ENCODE peak calls at places on chromosomes 2 and 18, in nine cellular contexts. W, V, U, E, H, F, M, B and D are unnamed samples. For H3K4me1, the result is how much of the 10 kb centered on the place peaks cover.

GRCh38 chr18:48295586-48296311 is 113.4 kb downstream of the ZBTB7C start:
- DNase-seq in W (no peak), V (no peak), U (no peak), E (peak), H (no peak), F (no peak), M (no peak), B (no peak), D (no peak)

GRCh38 chr2:70627499-70627898 is 73.9 kb upstream of the TGFA start:
- DNase-seq in W (no peak), V (no peak), U (no peak), E (no peak), H (no peak), F (no peak), M (no peak), B (peak), D (no peak)

GRCh38 chr2:8447610-8448221 is 234.1 kb upstream of the ID2 start:
- DNase-seq in W (no peak), V (no peak), U (no peak), E (no peak), H (peak), F (peak), M (no peak), B (no peak), D (no peak)

GRCh38 chr2:175293776-175294175 is 112.3 kb upstream of the ATP5MC3 start:
- DNase-seq in W (no peak), V (no peak), U (no peak), E (no peak), H (no peak), F (peak), M (no peak), B (peak), D (no peak)

GRCh38 chr18:58257461-58257860 is 213.4 kb downstream of the NEDD4L start:
- DNase-seq in W (no peak), V (no peak), U (no peak), E (no peak), H (no peak), F (no peak), M (peak), B (no peak), D (no peak)

GRCh38 chr18:57970356-57971095 is 73.5 kb upstream of the NEDD4L start:
- DNase-seq in W (no peak), V (no peak), U (no peak), E (peak), H (no peak), F (peak), M (peak), B (no peak), D (no peak)

GRCh38 chr2:144326845-144327244 is 193.1 kb downstream of the ZEB2 start:
- DNase-seq in W (no peak), V (no peak), U (no peak), E (no peak), H (no peak), F (no peak), M (no peak), B (no peak), D (no peak)

GRCh38 chr18:23926590-23926989 is 88.0 kb upstream of the TTC39C start:
- DNase-seq in W (no peak), V (no peak), U (no peak), E (no peak), H (no peak), F (no peak), M (no peak), B (no peak), D (no peak)

GRCh38 chr2:67159929-67160328 is 237.2 kb upstream of the ETAA1 start:
- DNase-seq in W (no peak), V (no peak), U (no peak), E (no peak), H (no peak), F (no peak), M (no peak), B (peak), D (no peak)

GRCh38 chr2:84906108-84906899 is 848 bp downstream of the TMSB10 start:
- DNase-seq in W (no peak), V (peak), U (peak), E (no peak), H (no peak), F (no peak), M (peak), B (peak), D (no peak)

GRCh38 chr2:110655701-110656100 is 22.2 kb downstream of the BUB1 start:
- DNase-seq in W (no peak), V (no peak), U (no peak), E (no peak), H (no peak), F (no peak), M (no peak), B (no peak), D (no peak)

DNA sequence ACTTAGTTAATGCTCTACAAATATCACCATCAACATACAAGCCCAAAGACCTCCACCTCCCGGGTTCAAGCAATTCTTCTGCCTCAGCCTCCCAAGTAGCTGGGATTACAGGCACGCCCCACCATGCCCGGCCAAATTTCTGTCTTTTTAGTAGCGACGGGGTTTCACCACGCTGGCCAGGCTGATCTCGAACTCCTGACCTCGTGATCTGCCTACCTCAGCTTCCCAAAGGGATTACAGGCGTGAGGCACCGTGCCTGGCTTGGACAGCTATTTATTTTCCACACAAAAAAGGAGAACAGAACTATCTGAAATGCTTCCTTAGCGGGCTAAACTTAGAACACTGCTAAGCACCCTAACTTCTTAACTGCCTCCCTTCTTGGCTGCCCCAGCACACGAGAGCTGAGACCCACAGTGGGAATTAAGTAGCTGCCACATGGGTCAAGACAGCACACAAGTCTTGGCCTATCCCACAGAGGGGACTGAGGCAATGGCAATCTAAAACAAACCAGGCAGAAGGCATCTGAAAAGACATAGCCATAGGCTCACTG is 24.8 kb downstream of the CYTIP start:
- DNase-seq in W (no peak), V (no peak), U (no peak), E (no peak), H (no peak), F (no peak), M (no peak), B (no peak), D (no peak)
- TF ChIP-seq POLR2AphosphoS5 in W (peak), V (no peak), U (no peak), E (no peak), H (no peak), F (no peak), M (no peak), B (no peak), D (no peak)

GRCh38 chr18:36757081-36757480 is 71.7 kb downstream of the TPGS2 start:
- DNase-seq in W (no peak), V (no peak), U (no peak), E (peak), H (peak), F (peak), M (peak), B (peak), D (peak)
- TF ChIP-seq CTCF in W (peak), V (peak), U (peak), E (peak), H (peak), F (peak), M (peak), B (peak), D (peak)

GRCh38 chr2:218002103-218002502 is 692 bp downstream of the TNS1 start:
- DNase-seq in W (no peak), V (no peak), U (no peak), E (no peak), H (no peak), F (no peak), M (no peak), B (no peak), D (no peak)

GRCh38 chr2:218003994-218004419 is 1.2 kb upstream of the TNS1 start:
- DNase-seq in W (no peak), V (peak), U (peak), E (no peak), H (no peak), F (no peak), M (no peak), B (no peak), D (peak)

GRCh38 chr2:218005028-218005427 is 2.2 kb upstream of the TNS1 start:
- DNase-seq in W (no peak), V (no peak), U (no peak), E (no peak), H (no peak), F (no peak), M (no peak), B (no peak), D (no peak)

GRCh38 chr2:218002792-218003191 is at the start of gene TNS1:
- DNase-seq in W (no peak), V (no peak), U (no peak), E (peak), H (no peak), F (no peak), M (no peak), B (no peak), D (no peak)

DNA sequence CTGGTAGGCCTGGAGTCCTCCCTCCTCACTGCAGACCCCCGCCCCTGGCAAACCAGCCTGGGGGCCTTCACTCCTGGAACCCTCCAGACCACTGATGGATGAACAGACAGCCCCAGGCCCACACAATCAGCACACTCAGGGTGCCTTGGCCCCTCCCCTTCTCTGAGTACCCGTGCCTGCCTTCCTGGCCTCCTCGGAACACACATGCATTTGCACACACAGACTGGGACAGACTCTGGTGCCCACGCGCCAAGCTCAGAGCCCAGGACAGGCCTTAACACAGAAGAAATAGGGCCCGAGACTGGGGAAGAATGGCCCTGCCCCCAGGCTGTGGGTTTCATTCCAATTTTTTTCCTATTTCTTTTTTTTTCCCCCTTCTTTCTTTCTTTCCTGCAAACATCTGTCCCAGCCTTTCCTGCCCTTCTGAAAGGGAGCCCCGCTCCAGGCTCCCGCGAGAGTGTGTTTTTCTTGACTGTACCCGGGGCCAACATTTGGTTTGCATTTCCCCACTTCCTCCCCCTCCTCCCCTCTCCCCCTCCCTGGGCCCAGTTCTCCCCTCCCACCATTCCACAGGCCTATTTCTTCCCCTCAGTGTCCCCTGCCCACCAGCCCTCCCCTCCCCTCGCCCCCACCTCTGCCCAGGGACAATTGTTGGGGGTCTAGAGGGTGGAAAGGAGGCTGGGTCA is 613 bp upstream of the TNS1 start:
- DNase-seq in W (no peak), V (peak), U (no peak), E (no peak), H (no peak), F (no peak), M (no peak), B (no peak), D (no peak)
- H3K4me1 ChIP-seq in W (under half), V (under half), U (under half), E (under half), H (under half), F (under half), M (under half), B (under half), D (under half)

GRCh38 chr2:191631754-191632153 is 46.2 kb upstream of the NABP1 start:
- DNase-seq in W (no peak), V (peak), U (no peak), E (no peak), H (no peak), F (no peak), M (peak), B (no peak), D (peak)
- TF ChIP-seq POLR2AphosphoS5 in W (no peak), V (no peak), U (no peak), E (no peak), H (no peak), F (no peak), M (no peak), B (no peak), D (no peak)

GRCh38 chr2:154837035-154837434 is 138.5 kb downstream of the KCNJ3 start:
- DNase-seq in W (no peak), V (no peak), U (no peak), E (no peak), H (no peak), F (no peak), M (no peak), B (no peak), D (no peak)
- TF ChIP-seq CTCF in W (no peak), V (no peak), U (no peak), E (no peak), H (no peak), F (no peak), M (no peak), B (no peak), D (no peak)

GRCh38 chr2:240564571-240565266 is 3.6 kb upstream of the RNPEPL1 start:
- DNase-seq in W (no peak), V (peak), U (no peak), E (no peak), H (no peak), F (no peak), M (no peak), B (no peak), D (no peak)

GRCh38 chr2:240565267-240566202 is 2.7 kb upstream of the RNPEPL1 start:
- DNase-seq in W (peak), V (peak), U (peak), E (no peak), H (no peak), F (peak), M (peak), B (peak), D (peak)

GRCh38 chr2:240567137-240567871 is 980 bp upstream of the RNPEPL1 start:
- DNase-seq in W (no peak), V (peak), U (peak), E (no peak), H (no peak), F (no peak), M (no peak), B (peak), D (no peak)

GRCh38 chr2:240567872-240568677 is at the start of gene RNPEPL1:
- DNase-seq in W (no peak), V (peak), U (peak), E (peak), H (no peak), F (no peak), M (peak), B (peak), D (no peak)

DNA sequence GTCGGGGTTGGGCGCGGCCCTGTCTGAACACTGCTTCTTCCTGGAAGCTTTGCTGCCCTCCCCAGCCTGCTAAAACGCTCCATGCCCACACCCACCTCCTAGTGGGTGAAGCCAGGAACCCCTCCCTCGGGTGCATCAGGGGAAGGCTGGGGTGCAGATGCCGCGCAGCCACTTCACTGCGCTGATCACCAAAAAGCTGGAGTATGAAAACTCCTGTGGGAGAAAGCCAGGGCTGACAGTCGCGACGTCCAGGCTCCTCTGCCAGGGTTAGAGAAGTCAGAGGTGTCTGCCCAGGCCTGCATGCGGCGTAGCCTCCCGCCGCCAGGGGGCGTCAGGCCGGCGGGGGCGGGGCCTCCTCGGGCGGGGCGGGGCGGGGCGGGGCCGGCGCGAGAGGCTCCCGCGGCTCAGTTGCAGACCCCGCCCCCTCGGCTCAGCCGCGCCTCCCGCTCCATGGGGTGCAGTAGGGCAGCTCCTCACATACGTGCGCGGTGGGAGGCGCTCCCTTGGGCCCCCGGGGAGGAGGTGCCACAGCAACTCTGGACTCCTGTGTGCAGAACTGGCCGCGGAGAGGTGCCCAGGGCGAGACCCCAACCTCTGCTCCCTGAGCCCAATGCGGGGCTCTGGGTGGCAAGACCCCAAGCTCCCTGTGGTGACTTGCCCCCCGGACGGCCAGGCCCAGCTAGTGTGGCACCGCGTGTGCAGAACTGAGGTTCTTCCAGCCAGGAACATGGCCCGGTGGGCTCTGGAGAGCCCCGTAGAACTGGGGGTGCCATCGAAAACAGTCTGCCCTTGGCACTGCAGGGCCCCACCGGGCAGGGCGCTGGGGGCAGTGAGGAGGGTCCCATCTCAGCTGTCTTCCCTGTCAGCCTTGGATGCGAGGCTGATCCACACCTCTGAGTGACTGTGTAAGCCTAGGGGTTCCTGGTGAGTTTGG is 1.8 kb upstream of the RNPEPL1 start:
- DNase-seq in W (peak), V (peak), U (peak), E (peak), H (no peak), F (peak), M (peak), B (peak), D (peak)
- H3K4me1 ChIP-seq in W (half or more), V (under half), U (half or more), E (under half), H (under half), F (half or more), M (half or more), B (under half), D (under half)

GRCh38 chr18:3528251-3528650 is 78.3 kb downstream of the TGIF1 start:
- DNase-seq in W (no peak), V (no peak), U (no peak), E (no peak), H (no peak), F (no peak), M (no peak), B (no peak), D (no peak)

GRCh38 chr18:3529077-3529476 is 79.1 kb downstream of the TGIF1 start:
- DNase-seq in W (no peak), V (no peak), U (no peak), E (no peak), H (no peak), F (no peak), M (no peak), B (no peak), D (no peak)

GRCh38 chr18:3526421-3527354 is 76.7 kb downstream of the TGIF1 start:
- DNase-seq in W (peak), V (no peak), U (no peak), E (peak), H (no peak), F (no peak), M (peak), B (no peak), D (no peak)

GRCh38 chr18:3524706-3525105 is 74.7 kb downstream of the TGIF1 start:
- DNase-seq in W (no peak), V (no peak), U (no peak), E (no peak), H (no peak), F (no peak), M (no peak), B (no peak), D (no peak)

DNA sequence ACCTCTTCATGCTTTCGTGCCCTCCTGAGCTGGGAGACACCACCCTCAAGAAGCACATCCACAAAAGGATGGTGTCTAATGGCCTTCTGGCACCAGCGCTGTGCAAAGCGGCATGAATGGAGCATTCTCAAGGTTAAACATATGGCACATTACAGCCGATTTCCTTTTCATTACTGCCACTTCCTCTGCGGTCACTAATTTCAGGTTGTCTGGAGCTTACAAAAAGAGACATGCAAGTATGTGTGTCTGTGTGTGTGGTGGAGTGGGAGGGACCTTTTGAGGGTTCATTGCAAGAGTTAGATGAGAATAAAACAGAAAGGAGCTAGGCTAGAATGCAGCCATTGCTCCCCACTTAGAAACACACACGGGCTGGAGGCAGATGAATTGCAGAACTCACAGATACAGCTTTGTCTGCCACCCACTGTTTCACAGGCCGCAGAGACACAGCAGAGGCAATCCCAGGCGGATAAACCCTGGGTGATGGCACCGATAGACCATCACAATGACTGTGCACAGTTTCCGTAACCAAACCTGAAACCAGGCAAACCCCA is 76.0 kb downstream of the TGIF1 start:
- DNase-seq in W (peak), V (peak), U (no peak), E (no peak), H (no peak), F (no peak), M (peak), B (peak), D (no peak)
- TF ChIP-seq POLR2AphosphoS5 in W (peak), V (no peak), U (no peak), E (no peak), H (no peak), F (no peak), M (no peak), B (no peak), D (no peak)

GRCh38 chr2:28870146-28870891 is at the start of gene TRMT61B:
- DNase-seq in W (peak), V (peak), U (peak), E (peak), H (peak), F (peak), M (peak), B (peak), D (peak)
- TF ChIP-seq CTCF in W (no peak), V (no peak), U (no peak), E (no peak), H (no peak), F (no peak), M (no peak), B (no peak), D (no peak)